ENCODE peak calls at places on chromosomes 13 and 19, in nine cellular contexts. V, H, L, P, I, D, Q, E and U are unnamed samples.

GRCh38 chr13:37313383-37313782 is 207.9 kb upstream of the CSNK1A1L start:
- DNase-seq in V (no peak), H (peak; percentile 90), L (no peak), P (no peak), I (peak; percentile 91), D (no peak), Q (no peak), E (no peak), U (no peak)

GRCh38 chr19:23949611-23950010 is 34.9 kb downstream of the ZNF726 start:
- DNase-seq in V (no peak), H (no peak), L (no peak), P (no peak), I (no peak), D (no peak), Q (no peak), E (no peak), U (no peak)

GRCh38 chr13:79492313-79492798 is 11.4 kb downstream of the NDFIP2 start:
- DNase-seq in V (no peak), H (peak; percentile 75), L (no peak), P (no peak), I (no peak), D (no peak), Q (no peak), E (no peak), U (no peak)

GRCh38 chr13:69828527-69828926 is 279.1 kb upstream of the ATXN8OS start:
- DNase-seq in V (no peak), H (no peak), L (no peak), P (no peak), I (no peak), D (no peak), Q (no peak), E (no peak), U (no peak)

GRCh38 chr19:48870048-48870447 is 1.6 kb upstream of the PLEKHA4 start:
- DNase-seq in V (no peak), H (no peak), L (no peak), P (no peak), I (no peak), D (no peak), Q (no peak), E (no peak), U (no peak)

GRCh38 chr13:102993348-102993747 is 72.9 kb downstream of the SLC10A2 start:
- DNase-seq in V (no peak), H (no peak), L (no peak), P (no peak), I (no peak), D (no peak), Q (no peak), E (no peak), U (no peak)

GRCh38 chr13:28754698-28755545 is 36.2 kb upstream of the SLC46A3 start:
- DNase-seq in V (no peak), H (peak; percentile 26), L (no peak), P (no peak), I (peak; percentile 1), D (peak; percentile 46), Q (no peak), E (no peak), U (no peak)

GRCh38 chr13:58051807-58052375 is 420.3 kb downstream of the PCDH17 start:
- DNase-seq in V (no peak), H (no peak), L (no peak), P (no peak), I (no peak), D (no peak), Q (no peak), E (no peak), U (no peak)

GRCh38 chr13:49259586-49259985 is 11.9 kb downstream of the CDADC1 start:
- DNase-seq in V (no peak), H (no peak), L (no peak), P (no peak), I (no peak), D (no peak), Q (no peak), E (no peak), U (no peak)

GRCh38 chr13:41411536-41411935 is 45.8 kb upstream of the RGCC start:
- DNase-seq in V (no peak), H (peak; percentile 68), L (no peak), P (peak; percentile 42), I (peak; percentile 77), D (peak; percentile 55), Q (peak; percentile 55), E (peak; percentile 6), U (no peak)

DNA sequence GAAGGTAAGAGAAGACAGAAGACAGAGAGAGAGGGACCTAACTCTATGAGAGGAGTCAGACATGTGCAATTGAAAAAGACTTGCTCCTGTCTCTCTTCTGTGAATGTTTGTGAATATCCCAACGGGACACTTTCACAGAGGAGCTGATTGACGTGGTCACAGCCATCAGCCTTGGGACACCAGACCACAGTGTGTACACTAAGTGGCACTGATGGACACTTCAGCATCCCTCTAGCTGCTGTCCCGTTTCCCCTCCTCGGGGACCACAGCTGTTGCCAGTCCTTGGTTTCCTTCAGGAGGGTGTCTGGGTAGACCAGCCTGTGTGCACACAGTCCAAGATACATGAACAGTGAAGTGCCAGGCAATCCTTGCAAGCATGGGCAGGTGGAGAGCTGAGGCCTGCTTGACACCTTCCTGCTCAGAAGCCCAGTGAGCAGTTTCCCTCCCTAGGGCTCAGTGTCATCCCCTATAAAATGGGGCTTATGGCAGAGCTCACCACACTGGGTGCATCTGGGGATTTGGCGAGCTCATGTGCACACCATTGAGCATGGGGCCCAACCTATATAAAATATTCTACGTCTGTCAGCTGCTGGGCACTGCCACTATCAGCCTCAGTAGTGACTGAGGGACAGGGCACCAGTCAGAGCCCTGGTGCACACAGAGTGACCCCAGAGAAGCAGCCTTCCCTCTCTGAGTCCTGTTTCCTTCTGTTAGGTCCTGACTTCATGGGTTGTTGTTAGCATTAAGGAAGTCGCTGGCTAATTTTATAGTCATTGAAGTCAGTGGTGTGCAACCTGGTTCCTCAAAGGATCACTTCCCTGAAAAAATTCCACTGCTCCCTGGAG is 4.3 kb upstream of the USF2 start:
- DNase-seq in V (peak; percentile 3), H (no peak), L (peak; percentile 65), P (no peak), I (no peak), D (no peak), Q (peak; percentile 49), E (no peak), U (peak; percentile 46)
- H3K27ac ChIP-seq in V (peak overlapping the region; percentile 92), H (no peak overlapping the region), L (no peak overlapping the region), P (no peak overlapping the region), I (no peak overlapping the region), D (no peak overlapping the region), Q (no peak overlapping the region), E (no peak overlapping the region), U (no peak overlapping the region)

GRCh38 chr19:7676854-7677253 is at the start of gene MCEMP1:
- DNase-seq in V (no peak), H (no peak), L (no peak), P (no peak), I (no peak), D (no peak), Q (no peak), E (no peak), U (peak; percentile 83)
- H3K27ac ChIP-seq in V (no peak within 1 kb of the TSS), H (no peak within 1 kb of the TSS), L (no peak within 1 kb of the TSS), P (no peak within 1 kb of the TSS), I (no peak within 1 kb of the TSS), D (no peak within 1 kb of the TSS), Q (no peak within 1 kb of the TSS), E (no peak within 1 kb of the TSS), U (peak within 1 kb of the TSS; percentile 51)

GRCh38 chr19:46447824-46448223 is 19.1 kb upstream of the PNMA8C start:
- DNase-seq in V (no peak), H (no peak), L (no peak), P (no peak), I (no peak), D (no peak), Q (no peak), E (no peak), U (peak; percentile 28)

GRCh38 chr19:46441775-46442332 is 13.1 kb upstream of the PNMA8C start:
- DNase-seq in V (no peak), H (no peak), L (no peak), P (no peak), I (no peak), D (no peak), Q (no peak), E (no peak), U (no peak)

GRCh38 chr19:46447006-46447405 is 18.3 kb upstream of the PNMA8C start:
- DNase-seq in V (no peak), H (no peak), L (no peak), P (no peak), I (no peak), D (no peak), Q (peak; percentile 66), E (no peak), U (no peak)

GRCh38 chr19:46446021-46446420 is 17.3 kb upstream of the PNMA8C start:
- DNase-seq in V (no peak), H (no peak), L (no peak), P (no peak), I (no peak), D (no peak), Q (peak; percentile 31), E (no peak), U (peak; percentile 39)

GRCh38 chr19:46442808-46443450 is 14.2 kb upstream of the PNMA8C start:
- DNase-seq in V (peak; percentile 73), H (peak; percentile 80), L (no peak), P (no peak), I (peak; percentile 76), D (no peak), Q (no peak), E (no peak), U (peak; percentile 40)
- H3K27ac ChIP-seq in V (peak overlapping the region; percentile 51), H (no peak overlapping the region), L (peak overlapping the region; percentile 1), P (no peak overlapping the region), I (no peak overlapping the region), D (no peak overlapping the region), Q (no peak overlapping the region), E (no peak overlapping the region), U (no peak overlapping the region)

GRCh38 chr13:50636007-50636704 is 207.3 kb downstream of the DLEU7 start:
- DNase-seq in V (no peak), H (no peak), L (no peak), P (no peak), I (no peak), D (peak; percentile 45), Q (peak; percentile 87), E (no peak), U (no peak)
- H3K27ac ChIP-seq in V (no peak overlapping the region), H (no peak overlapping the region), L (peak overlapping the region; percentile 14), P (no peak overlapping the region), I (no peak overlapping the region), D (peak overlapping the region; percentile 42), Q (peak overlapping the region; percentile 90), E (no peak overlapping the region), U (peak overlapping the region; percentile 77)

GRCh38 chr13:73833331-73834070 is 300.7 kb downstream of the KLF12 start:
- DNase-seq in V (no peak), H (peak; percentile 15), L (no peak), P (no peak), I (peak; percentile 18), D (no peak), Q (no peak), E (no peak), U (no peak)
- H3K27ac ChIP-seq in V (no peak overlapping the region), H (no peak overlapping the region), L (no peak overlapping the region), P (no peak overlapping the region), I (no peak overlapping the region), D (no peak overlapping the region), Q (peak overlapping the region; percentile 36), E (no peak overlapping the region), U (no peak overlapping the region)